ENCODE peak calls at places on chromosomes 6 and 20, in ten cellular contexts. F is effector memory CD8-positive, alpha-beta T cell; E is ecto neural progenitor cell; H is left lung; M is H4; W is GOT3; V is HFFc6; A is SHP77 treated with DMSO at 0.1 percent for 48 hours; J is NCI-H2029; S is AG08396. X is an unnamed sample.

GRCh38 chr6:139608872-139609271 is 234.4 kb upstream of the CITED2 start:
- DNase-seq in F (no peak), E (no peak), H (no peak), M (no peak), W (no peak), V (no peak), A (no peak), J (no peak), S (peak; percentile 25), X (no peak)

GRCh38 chr20:48910360-48910781 is 11.1 kb upstream of the ARFGEF2 start:
- DNase-seq in F (peak; percentile 49), E (no peak), H (no peak), M (peak; percentile 33), W (no peak), V (no peak), A (no peak), J (no peak), S (no peak), X (no peak)

GRCh38 chr6:36547646-36548400 is 544 bp upstream of the STK38 start:
- DNase-seq in F (no peak), E (no peak), H (no peak), M (no peak), W (no peak), V (no peak), A (no peak), J (no peak), S (no peak), X (no peak)

GRCh38 chr6:26056583-26057350 is 30.5 kb upstream of the HFE start:
- DNase-seq in F (no peak), E (no peak), H (no peak), M (peak; percentile 14), W (no peak), V (no peak), A (no peak), J (peak; percentile 7), S (peak; percentile 17), X (peak; percentile 56)

GRCh38 chr20:31684153-31685003 is 38.3 kb downstream of the BCL2L1 start:
- DNase-seq in F (peak; percentile 45), E (no peak), H (no peak), M (no peak), W (no peak), V (no peak), A (no peak), J (peak; percentile 64), S (no peak), X (no peak)

GRCh38 chr6:170178561-170179477 is 112.1 kb downstream of the DLL1 start:
- DNase-seq in F (no peak), E (peak; percentile 45), H (peak; percentile 77), M (peak; percentile 64), W (no peak), V (peak; percentile 62), A (peak; percentile 65), J (peak; percentile 95), S (peak; percentile 57), X (peak; percentile 66)

GRCh38 chr6:169950558-169950957 is 199.1 kb downstream of the ERMARD start:
- DNase-seq in F (peak; percentile 20), E (no peak), H (no peak), M (peak; percentile 15), W (no peak), V (no peak), A (no peak), J (no peak), S (no peak), X (no peak)

GRCh38 chr6:8707956-8708772 is 272.8 kb upstream of the SLC35B3 start:
- DNase-seq in F (no peak), E (no peak), H (no peak), M (peak; percentile 70), W (no peak), V (peak; percentile 1), A (peak; percentile 48), J (peak; percentile 81), S (no peak), X (no peak)

GRCh38 chr6:15431762-15432495 is 186.1 kb downstream of the JARID2 start:
- DNase-seq in F (no peak), E (no peak), H (no peak), M (peak; percentile 65), W (no peak), V (peak; percentile 32), A (no peak), J (no peak), S (no peak), X (no peak)

GRCh38 chr6:157528931-157529653 is 148.1 kb downstream of the ZDHHC14 start:
- DNase-seq in F (no peak), E (no peak), H (no peak), M (no peak), W (no peak), V (no peak), A (no peak), J (no peak), S (no peak), X (no peak)